ENCODE peak calls at places on chromosomes 7 and 10, in seven cellular contexts. H is IMR-90; E is CD4-positive, CD25-positive, alpha-beta regulatory T cell; J is heart right ventricle; S is tibial nerve; D is A549; C is kidney. G is an unnamed sample.

GRCh38 chr7:150446288-150446938 is 4.0 kb upstream of the GIMAP8 start:
- DNase-seq in H (no peak), E (no peak), J (no peak), S (no peak), D (no peak), C (no peak), G (no peak)

GRCh38 chr10:110977662-110978061 is 58.3 kb downstream of the SHOC2 start:
- DNase-seq in H (peak; percentile 60), E (no peak), J (no peak), S (no peak), D (no peak), C (no peak), G (no peak)

GRCh38 chr10:37794305-37794976 is 63.0 kb downstream of the ZNF248 start:
- DNase-seq in H (no peak), E (no peak), J (no peak), S (no peak), D (no peak), C (no peak), G (no peak)

GRCh38 chr10:100192350-100192749 is 6.5 kb upstream of the ERLIN1 start:
- DNase-seq in H (no peak), E (no peak), J (peak; percentile 49), S (peak; percentile 34), D (no peak), C (no peak), G (no peak)

GRCh38 chr7:471866-472639 is 47.6 kb downstream of the PDGFA start:
- DNase-seq in H (peak; percentile 98), E (no peak), J (peak; percentile 84), S (no peak), D (no peak), C (peak; percentile 97), G (no peak)

GRCh38 chr7:27586825-27587224 is 75.9 kb downstream of the HIBADH start:
- DNase-seq in H (no peak), E (no peak), J (no peak), S (no peak), D (no peak), C (peak; percentile 63), G (no peak)

GRCh38 chr10:36141786-36142560 is 499.9 kb upstream of the FZD8 start:
- DNase-seq in H (no peak), E (no peak), J (peak; percentile 8), S (no peak), D (no peak), C (no peak), G (no peak)

GRCh38 chr7:128890306-128891109 is 20.0 kb downstream of the KCP start:
- DNase-seq in H (no peak), E (no peak), J (no peak), S (no peak), D (peak; percentile 47), C (peak; percentile 79), G (no peak)

GRCh38 chr10:69498711-69499471 is 47.6 kb downstream of the TSPAN15 start:
- DNase-seq in H (no peak), E (no peak), J (no peak), S (no peak), D (no peak), C (no peak), G (no peak)

GRCh38 chr10:132130286-132131265 is 56.2 kb upstream of the DPYSL4 start:
- DNase-seq in H (no peak), E (no peak), J (no peak), S (no peak), D (no peak), C (peak; percentile 47), G (no peak)

GRCh38 chr7:138607216-138608126 is 93.7 kb downstream of the SVOPL start:
- DNase-seq in H (no peak), E (no peak), J (no peak), S (no peak), D (no peak), C (no peak), G (no peak)

GRCh38 chr7:64037095-64037494 is 8.1 kb upstream of the ZNF727 start:
- DNase-seq in H (no peak), E (no peak), J (no peak), S (no peak), D (no peak), C (no peak), G (no peak)

GRCh38 chr10:31836569-31837406 is 91.8 kb downstream of the ARHGAP12 start:
- DNase-seq in H (peak; percentile 48), E (no peak), J (no peak), S (no peak), D (peak; percentile 36), C (no peak), G (no peak)

GRCh38 chr7:115600196-115600595 is 430.4 kb downstream of the TFEC start:
- DNase-seq in H (peak; percentile 28), E (no peak), J (no peak), S (no peak), D (no peak), C (no peak), G (no peak)

GRCh38 chr10:3805791-3806381 is 20.9 kb upstream of the KLF6 start:
- DNase-seq in H (peak; percentile 77), E (peak; percentile 50), J (peak; percentile 74), S (peak; percentile 78), D (no peak), C (no peak), G (peak; percentile 51)

GRCh38 chr7:116952640-116953371 is 495 bp upstream of the ST7 start:
- DNase-seq in H (peak; percentile 33), E (no peak), J (peak; percentile 48), S (peak; percentile 56), D (peak; percentile 21), C (no peak), G (no peak)

GRCh38 chr7:129343099-129343700 is 91.0 kb upstream of the STRIP2 start:
- DNase-seq in H (peak; percentile 75), E (peak; percentile 41), J (peak; percentile 8), S (peak; percentile 51), D (peak; percentile 36), C (no peak), G (peak; percentile 7)

GRCh38 chr7:28024786-28025334 is 155.7 kb downstream of the JAZF1 start:
- DNase-seq in H (no peak), E (no peak), J (no peak), S (no peak), D (no peak), C (no peak), G (no peak)

GRCh38 chr7:107980171-107980570 is 22.8 kb downstream of the LAMB1 start:
- DNase-seq in H (no peak), E (no peak), J (no peak), S (no peak), D (no peak), C (no peak), G (no peak)

DNA sequence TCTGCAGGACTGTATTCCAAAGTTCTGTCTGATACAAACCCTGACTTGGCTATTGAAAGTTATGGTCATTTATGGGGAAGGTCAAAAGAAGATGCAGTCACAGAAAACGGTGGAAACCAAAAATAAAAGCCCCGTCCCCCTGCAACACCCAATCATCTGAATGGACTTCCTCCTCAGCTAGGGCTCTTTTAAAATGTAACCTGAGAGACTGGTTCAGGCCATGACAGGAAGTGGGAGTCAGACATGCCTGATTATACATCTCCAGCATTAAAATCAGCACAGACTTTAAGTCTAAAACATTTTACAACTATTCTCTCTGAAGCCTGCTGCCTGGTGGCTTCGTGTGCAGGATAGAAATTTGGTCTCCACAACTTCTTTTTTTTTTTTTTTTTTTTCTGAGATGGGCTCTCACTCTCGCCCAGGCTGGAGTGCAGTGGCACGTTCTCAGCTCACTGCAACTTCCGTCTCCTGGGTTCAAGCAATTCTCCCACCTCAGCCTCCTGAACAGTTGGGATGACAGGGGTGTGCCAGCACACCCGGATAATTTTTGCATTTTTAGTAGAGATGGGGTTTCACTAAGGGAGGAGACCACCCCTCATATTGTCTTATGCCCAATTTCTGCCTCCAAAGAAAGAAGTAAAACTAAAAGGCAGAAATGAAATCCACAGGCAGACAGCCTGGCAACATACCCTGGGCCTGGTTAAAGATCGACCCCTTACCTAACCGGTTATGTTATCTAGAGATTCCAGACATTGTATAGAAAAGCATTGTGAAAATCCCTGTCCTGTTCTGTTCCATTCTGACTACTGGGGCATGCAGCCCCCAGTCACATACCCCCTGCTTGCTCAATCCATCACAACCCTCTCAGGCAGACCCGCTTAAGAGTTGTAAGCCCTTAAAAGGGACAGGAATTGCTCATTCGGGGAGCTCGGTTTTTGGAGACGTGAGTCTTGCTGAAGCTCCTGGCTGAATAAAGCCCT is 30.1 kb downstream of the HACD1 start:
- DNase-seq in H (peak; percentile 43), E (no peak), J (no peak), S (no peak), D (no peak), C (no peak), G (no peak)
- H3K4me1 ChIP-seq in H (peaks cover 3% of the 10 kb centered on the region), E (peaks cover 3% of the 10 kb centered on the region), J (no peaks in the 10 kb centered on the region), S (no peaks in the 10 kb centered on the region), D (no peaks in the 10 kb centered on the region), C (no peaks in the 10 kb centered on the region), G (no peaks in the 10 kb centered on the region)

DNA sequence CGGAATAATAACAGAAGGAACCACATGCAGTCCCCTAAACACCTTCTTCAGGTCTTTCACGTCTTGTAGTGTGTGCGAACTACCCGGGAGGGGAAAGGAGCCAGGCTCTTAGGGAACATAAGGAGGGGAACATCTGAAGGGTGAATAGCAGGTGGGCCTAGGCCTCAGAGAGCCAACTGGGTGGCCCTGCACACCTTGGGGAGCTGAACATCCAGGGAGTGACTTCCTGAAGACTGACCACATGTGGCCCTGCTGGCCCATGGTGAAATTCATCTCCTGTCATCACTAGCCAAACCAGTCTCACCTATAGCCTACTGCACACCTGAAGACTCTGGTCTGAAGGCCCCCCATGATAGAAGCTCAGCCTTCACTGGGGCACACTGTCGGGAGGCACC is 5.6 kb downstream of the CALML3 start:
- DNase-seq in H (no peak), E (no peak), J (no peak), S (no peak), D (no peak), C (no peak), G (no peak)
- H3K4me1 ChIP-seq in H (peaks cover 4% of the 10 kb centered on the region), E (no peaks in the 10 kb centered on the region), J (no peaks in the 10 kb centered on the region), S (no peaks in the 10 kb centered on the region), D (no peaks in the 10 kb centered on the region), C (peaks cover 3% of the 10 kb centered on the region), G (no peaks in the 10 kb centered on the region)

DNA sequence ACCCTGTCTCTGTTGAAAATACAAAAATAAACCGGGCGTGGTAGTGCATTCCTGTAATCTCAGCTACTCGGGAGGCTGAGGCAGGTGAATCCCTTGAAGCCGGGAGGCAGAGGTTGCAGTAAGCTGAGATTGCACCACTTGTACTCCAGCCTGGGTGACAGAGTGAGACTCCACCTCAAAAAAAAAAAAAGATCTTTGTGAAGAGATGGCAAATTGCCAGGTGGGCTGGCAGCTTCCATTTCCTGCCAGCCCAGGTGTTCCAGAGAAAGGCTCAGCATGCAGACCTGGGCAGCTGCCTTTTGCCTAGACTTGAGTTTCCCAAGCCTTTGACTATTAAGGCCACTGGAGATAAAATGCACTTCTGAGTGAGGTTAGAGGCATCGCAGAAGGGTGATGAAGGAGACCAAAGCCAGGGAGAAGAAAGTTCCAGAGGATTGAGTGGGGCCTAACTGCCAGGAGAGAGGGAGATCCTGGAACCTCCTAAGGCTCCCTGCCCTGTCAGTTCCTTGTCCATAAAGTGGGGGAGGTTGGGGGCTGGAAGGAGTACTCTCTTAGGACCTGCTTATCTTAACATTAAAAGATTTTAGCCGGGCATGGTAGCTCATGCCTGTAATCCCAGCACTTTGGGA is 10.0 kb upstream of the DDIT4 start:
- DNase-seq in H (no peak), E (peak; percentile 68), J (no peak), S (no peak), D (no peak), C (peak; percentile 86), G (no peak)
- H3K4me1 ChIP-seq in H (peaks cover 21% of the 10 kb centered on the region), E (peaks cover 49% of the 10 kb centered on the region), J (peaks cover 29% of the 10 kb centered on the region), S (peaks cover 49% of the 10 kb centered on the region), D (peaks cover 69% of the 10 kb centered on the region), C (peaks cover 16% of the 10 kb centered on the region), G (peaks cover 49% of the 10 kb centered on the region)

DNA sequence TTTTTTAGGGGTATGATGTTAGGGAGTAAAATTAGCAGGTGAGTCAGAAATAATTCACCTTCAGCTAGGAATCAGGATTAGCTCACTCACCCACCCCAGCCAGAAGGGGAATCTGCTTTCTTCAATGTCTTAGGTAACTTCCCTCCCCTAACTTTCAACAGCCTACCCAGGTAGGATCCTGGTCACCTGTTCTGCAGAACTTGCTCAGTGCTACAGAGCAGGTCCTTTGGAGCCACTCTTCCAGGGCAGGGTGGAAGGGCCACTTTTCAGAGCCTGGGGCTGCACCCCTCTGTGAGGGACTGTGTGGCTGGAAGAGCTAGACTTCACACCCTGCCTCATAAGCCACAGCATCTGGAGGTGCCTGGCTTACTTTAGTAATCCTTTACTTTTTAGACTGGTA is 58.1 kb downstream of the SHH start:
- DNase-seq in H (no peak), E (no peak), J (no peak), S (no peak), D (no peak), C (no peak), G (no peak)
- H3K4me1 ChIP-seq in H (peaks cover 2% of the 10 kb centered on the region), E (peaks cover 14% of the 10 kb centered on the region), J (peaks cover 26% of the 10 kb centered on the region), S (peaks cover 13% of the 10 kb centered on the region), D (no peaks in the 10 kb centered on the region), C (peaks cover 6% of the 10 kb centered on the region), G (peaks cover 32% of the 10 kb centered on the region)

G was measured in CD8-positive, alpha-beta T cell.